ENCODE peak calls at places on chromosomes 16 and 17, in nine cellular contexts. One of them, this sample, is unnamed.

GRCh38 chr16:78576941-78577340 is 477.5 kb downstream of the WWOX start:
- DNase-seq in uterus: no peak
- DNase-seq in mesendoderm: no peak
- DNase-seq in esophagus squamous epithelium: no peak
- DNase-seq in OCI-LY7: no peak
- DNase-seq in A549: no peak
- DNase-seq in effector memory CD4-positive, alpha-beta T cell: no peak
- DNase-seq in fibroblast of pulmonary artery: no peak
- DNase-seq in cardiac muscle cell: no peak
- DNase-seq in this sample: no peak

GRCh38 chr17:59840329-59840907 is 52.3 kb downstream of the TUBD1 start:
- DNase-seq in uterus: no peak
- DNase-seq in mesendoderm: peak
- DNase-seq in esophagus squamous epithelium: no peak
- DNase-seq in OCI-LY7: no peak
- DNase-seq in A549: no peak
- DNase-seq in effector memory CD4-positive, alpha-beta T cell: no peak
- DNase-seq in fibroblast of pulmonary artery: peak
- DNase-seq in cardiac muscle cell: peak
- DNase-seq in this sample: peak

GRCh38 chr17:40458001-40458791 is 14.9 kb downstream of the IGFBP4 start:
- DNase-seq in uterus: peak
- DNase-seq in mesendoderm: no peak
- DNase-seq in esophagus squamous epithelium: no peak
- DNase-seq in OCI-LY7: no peak
- DNase-seq in A549: no peak
- DNase-seq in effector memory CD4-positive, alpha-beta T cell: no peak
- DNase-seq in fibroblast of pulmonary artery: peak
- DNase-seq in cardiac muscle cell: peak
- DNase-seq in this sample: peak

GRCh38 chr16:72972878-72973571 is 74.9 kb downstream of the ZFHX3 start:
- DNase-seq in uterus: no peak
- DNase-seq in mesendoderm: no peak
- DNase-seq in esophagus squamous epithelium: no peak
- DNase-seq in OCI-LY7: no peak
- DNase-seq in A549: no peak
- DNase-seq in effector memory CD4-positive, alpha-beta T cell: no peak
- DNase-seq in fibroblast of pulmonary artery: no peak
- DNase-seq in cardiac muscle cell: no peak
- DNase-seq in this sample: no peak

GRCh38 chr16:15780805-15781204 is 76.0 kb downstream of the MYH11 start:
- DNase-seq in uterus: no peak
- DNase-seq in mesendoderm: no peak
- DNase-seq in esophagus squamous epithelium: no peak
- DNase-seq in OCI-LY7: no peak
- DNase-seq in A549: no peak
- DNase-seq in effector memory CD4-positive, alpha-beta T cell: no peak
- DNase-seq in fibroblast of pulmonary artery: no peak
- DNase-seq in cardiac muscle cell: no peak
- DNase-seq in this sample: no peak

GRCh38 chr17:63956296-63956920 is 16.3 kb downstream of the SCN4A start:
- DNase-seq in uterus: no peak
- DNase-seq in mesendoderm: no peak
- DNase-seq in esophagus squamous epithelium: no peak
- DNase-seq in OCI-LY7: no peak
- DNase-seq in A549: no peak
- DNase-seq in effector memory CD4-positive, alpha-beta T cell: no peak
- DNase-seq in fibroblast of pulmonary artery: peak
- DNase-seq in cardiac muscle cell: no peak
- DNase-seq in this sample: no peak

GRCh38 chr16:83728518-83728917 is 79.3 kb upstream of the HSBP1 start:
- DNase-seq in uterus: no peak
- DNase-seq in mesendoderm: no peak
- DNase-seq in esophagus squamous epithelium: no peak
- DNase-seq in OCI-LY7: no peak
- DNase-seq in A549: no peak
- DNase-seq in effector memory CD4-positive, alpha-beta T cell: no peak
- DNase-seq in fibroblast of pulmonary artery: no peak
- DNase-seq in cardiac muscle cell: no peak
- DNase-seq in this sample: no peak

GRCh38 chr17:30908717-30909420 is 2.8 kb upstream of the TEFM start:
- DNase-seq in uterus: no peak
- DNase-seq in mesendoderm: no peak
- DNase-seq in esophagus squamous epithelium: no peak
- DNase-seq in OCI-LY7: peak
- DNase-seq in A549: no peak
- DNase-seq in effector memory CD4-positive, alpha-beta T cell: no peak
- DNase-seq in fibroblast of pulmonary artery: no peak
- DNase-seq in cardiac muscle cell: no peak
- DNase-seq in this sample: no peak

GRCh38 chr16:31083981-31084380 is 4.8 kb downstream of the PRSS53 start:
- DNase-seq in uterus: no peak
- DNase-seq in mesendoderm: no peak
- DNase-seq in esophagus squamous epithelium: no peak
- DNase-seq in OCI-LY7: no peak
- DNase-seq in A549: no peak
- DNase-seq in effector memory CD4-positive, alpha-beta T cell: no peak
- DNase-seq in fibroblast of pulmonary artery: no peak
- DNase-seq in cardiac muscle cell: no peak
- DNase-seq in this sample: peak

GRCh38 chr16:69880640-69881133 is 70.4 kb upstream of the CLEC18A start:
- DNase-seq in uterus: no peak
- DNase-seq in mesendoderm: no peak
- DNase-seq in esophagus squamous epithelium: no peak
- DNase-seq in OCI-LY7: no peak
- DNase-seq in A549: no peak
- DNase-seq in effector memory CD4-positive, alpha-beta T cell: no peak
- DNase-seq in fibroblast of pulmonary artery: peak
- DNase-seq in cardiac muscle cell: peak
- DNase-seq in this sample: no peak

GRCh38 chr17:72100445-72100844 is 20.4 kb upstream of the SOX9 start:
- DNase-seq in uterus: no peak
- DNase-seq in mesendoderm: no peak
- DNase-seq in esophagus squamous epithelium: no peak
- DNase-seq in OCI-LY7: no peak
- DNase-seq in A549: no peak
- DNase-seq in effector memory CD4-positive, alpha-beta T cell: no peak
- DNase-seq in fibroblast of pulmonary artery: no peak
- DNase-seq in cardiac muscle cell: no peak
- DNase-seq in this sample: no peak

GRCh38 chr17:78497115-78497540 is 80.1 kb downstream of the DNAH17 start:
- DNase-seq in uterus: peak
- DNase-seq in mesendoderm: peak
- DNase-seq in esophagus squamous epithelium: no peak
- DNase-seq in OCI-LY7: peak
- DNase-seq in A549: peak
- DNase-seq in effector memory CD4-positive, alpha-beta T cell: peak
- DNase-seq in fibroblast of pulmonary artery: peak
- DNase-seq in cardiac muscle cell: peak
- DNase-seq in this sample: peak

GRCh38 chr16:80681436-80681835 is 123.0 kb downstream of the CDYL2 start:
- DNase-seq in uterus: no peak
- DNase-seq in mesendoderm: no peak
- DNase-seq in esophagus squamous epithelium: no peak
- DNase-seq in OCI-LY7: no peak
- DNase-seq in A549: no peak
- DNase-seq in effector memory CD4-positive, alpha-beta T cell: no peak
- DNase-seq in fibroblast of pulmonary artery: no peak
- DNase-seq in cardiac muscle cell: no peak
- DNase-seq in this sample: no peak

DNA sequence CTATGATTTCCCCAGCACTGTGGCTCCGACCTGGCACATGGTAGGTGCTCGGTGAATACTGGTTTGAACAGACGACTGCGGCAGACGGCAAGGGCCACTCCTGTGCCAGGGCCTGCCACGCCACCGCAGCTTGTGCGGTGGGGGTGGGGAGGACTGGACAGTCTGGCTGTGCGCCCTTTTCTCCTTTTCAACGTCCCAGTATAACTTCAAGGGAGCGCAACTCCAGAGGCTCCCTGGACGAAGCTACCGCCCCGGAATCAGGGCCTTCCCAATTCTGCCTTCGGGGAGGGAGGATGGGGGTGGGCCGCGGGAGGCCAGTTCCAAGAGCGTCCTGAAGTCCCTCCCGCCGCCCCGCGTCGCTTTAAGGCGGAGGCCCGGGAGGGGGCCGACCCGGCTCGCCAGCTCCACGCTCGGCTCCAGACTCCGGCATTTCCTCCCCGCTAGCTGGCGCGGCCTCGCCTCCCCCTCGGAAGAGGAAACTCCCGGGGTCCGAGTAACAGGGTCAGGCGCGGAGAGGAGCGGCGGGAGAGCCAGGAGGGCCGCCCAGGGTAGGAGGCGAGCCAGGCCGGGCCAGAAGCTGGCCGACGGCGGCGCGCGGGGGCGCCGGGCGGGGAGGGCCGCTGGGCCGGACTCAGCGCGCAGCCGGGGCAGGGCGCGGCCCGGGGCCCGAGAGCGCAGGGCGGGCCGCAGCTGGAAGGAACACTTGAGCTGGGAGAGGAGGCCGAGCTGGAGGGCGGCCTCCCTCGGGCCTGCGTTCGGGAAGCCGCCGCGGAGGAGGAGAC is at the start of gene ITPRIPL2:
- DNase-seq in uterus: peak
- DNase-seq in mesendoderm: peak
- DNase-seq in esophagus squamous epithelium: no peak
- DNase-seq in OCI-LY7: no peak
- DNase-seq in A549: peak
- DNase-seq in effector memory CD4-positive, alpha-beta T cell: no peak
- DNase-seq in fibroblast of pulmonary artery: peak
- DNase-seq in cardiac muscle cell: peak
- DNase-seq in this sample: peak
- H3K4me3 ChIP-seq in uterus: peak
- H3K4me3 ChIP-seq in mesendoderm: peak
- H3K4me3 ChIP-seq in esophagus squamous epithelium: peak
- H3K4me3 ChIP-seq in OCI-LY7: no peak
- H3K4me3 ChIP-seq in A549: peak
- H3K4me3 ChIP-seq in effector memory CD4-positive, alpha-beta T cell: no peak
- H3K4me3 ChIP-seq in fibroblast of pulmonary artery: peak
- H3K4me3 ChIP-seq in cardiac muscle cell: peak
- H3K4me3 ChIP-seq in this sample: peak

GRCh38 chr17:75361344-75361743 is 44.1 kb downstream of the GRB2 start:
- DNase-seq in uterus: no peak
- DNase-seq in mesendoderm: no peak
- DNase-seq in esophagus squamous epithelium: no peak
- DNase-seq in OCI-LY7: no peak
- DNase-seq in A549: no peak
- DNase-seq in effector memory CD4-positive, alpha-beta T cell: no peak
- DNase-seq in fibroblast of pulmonary artery: no peak
- DNase-seq in cardiac muscle cell: no peak
- DNase-seq in this sample: no peak
- H3K4me3 ChIP-seq in uterus: no peak
- H3K4me3 ChIP-seq in mesendoderm: no peak
- H3K4me3 ChIP-seq in esophagus squamous epithelium: no peak
- H3K4me3 ChIP-seq in OCI-LY7: peak
- H3K4me3 ChIP-seq in A549: no peak
- H3K4me3 ChIP-seq in effector memory CD4-positive, alpha-beta T cell: no peak
- H3K4me3 ChIP-seq in fibroblast of pulmonary artery: no peak
- H3K4me3 ChIP-seq in cardiac muscle cell: no peak
- H3K4me3 ChIP-seq in this sample: no peak

DNA sequence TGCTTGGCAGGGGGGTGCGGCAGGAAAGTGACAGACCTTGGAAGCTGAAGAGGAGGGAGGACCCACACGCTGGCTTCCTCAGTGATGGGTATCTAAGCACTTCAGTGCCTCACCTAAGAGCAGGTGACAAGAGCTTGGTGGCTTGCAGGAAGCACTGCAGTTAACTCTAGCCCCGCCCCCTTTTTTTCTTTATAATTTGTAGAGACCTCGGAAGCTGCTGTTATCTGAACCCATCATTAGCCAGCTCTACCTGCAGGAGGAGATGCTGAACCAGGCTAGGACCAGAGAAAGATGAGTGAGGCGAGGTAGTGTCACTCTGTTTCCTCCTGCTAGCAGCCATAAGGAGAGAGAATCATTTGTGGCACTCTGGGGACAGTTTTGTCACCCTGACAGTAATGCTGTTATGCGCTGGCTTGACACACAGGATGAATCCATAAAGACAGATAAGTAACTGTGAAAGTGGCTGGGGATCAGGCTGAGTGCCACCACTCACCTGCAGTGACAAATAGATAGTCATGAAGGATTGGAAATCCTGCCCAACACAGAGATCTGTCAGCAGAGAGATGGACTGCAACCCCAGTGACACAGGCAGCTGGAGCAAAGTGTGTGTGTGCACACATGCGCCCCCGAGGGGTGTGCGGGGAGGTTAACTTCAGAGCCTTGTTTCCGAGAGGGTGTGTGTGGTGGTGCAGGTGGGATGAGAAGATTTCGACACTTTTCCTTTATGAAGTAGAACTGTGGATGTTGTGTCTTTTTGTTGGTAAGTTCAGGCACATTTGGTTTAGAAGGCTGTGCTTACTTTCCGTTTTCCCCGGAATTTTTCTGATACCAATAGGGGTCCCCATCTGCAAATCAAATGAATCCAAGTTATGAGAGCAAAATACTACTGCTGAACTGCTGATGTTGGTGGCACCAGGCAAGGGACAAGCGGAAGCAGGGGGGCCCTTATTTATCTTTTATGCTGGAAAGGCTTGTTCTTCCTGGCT is 223.9 kb downstream of the IRX3 start:
- DNase-seq in uterus: no peak
- DNase-seq in mesendoderm: peak
- DNase-seq in esophagus squamous epithelium: no peak
- DNase-seq in OCI-LY7: no peak
- DNase-seq in A549: no peak
- DNase-seq in effector memory CD4-positive, alpha-beta T cell: no peak
- DNase-seq in fibroblast of pulmonary artery: no peak
- DNase-seq in cardiac muscle cell: no peak
- DNase-seq in this sample: no peak
- H3K4me3 ChIP-seq in uterus: no peak
- H3K4me3 ChIP-seq in mesendoderm: no peak
- H3K4me3 ChIP-seq in esophagus squamous epithelium: no peak
- H3K4me3 ChIP-seq in OCI-LY7: no peak
- H3K4me3 ChIP-seq in A549: no peak
- H3K4me3 ChIP-seq in effector memory CD4-positive, alpha-beta T cell: no peak
- H3K4me3 ChIP-seq in fibroblast of pulmonary artery: no peak
- H3K4me3 ChIP-seq in cardiac muscle cell: no peak
- H3K4me3 ChIP-seq in this sample: no peak

DNA sequence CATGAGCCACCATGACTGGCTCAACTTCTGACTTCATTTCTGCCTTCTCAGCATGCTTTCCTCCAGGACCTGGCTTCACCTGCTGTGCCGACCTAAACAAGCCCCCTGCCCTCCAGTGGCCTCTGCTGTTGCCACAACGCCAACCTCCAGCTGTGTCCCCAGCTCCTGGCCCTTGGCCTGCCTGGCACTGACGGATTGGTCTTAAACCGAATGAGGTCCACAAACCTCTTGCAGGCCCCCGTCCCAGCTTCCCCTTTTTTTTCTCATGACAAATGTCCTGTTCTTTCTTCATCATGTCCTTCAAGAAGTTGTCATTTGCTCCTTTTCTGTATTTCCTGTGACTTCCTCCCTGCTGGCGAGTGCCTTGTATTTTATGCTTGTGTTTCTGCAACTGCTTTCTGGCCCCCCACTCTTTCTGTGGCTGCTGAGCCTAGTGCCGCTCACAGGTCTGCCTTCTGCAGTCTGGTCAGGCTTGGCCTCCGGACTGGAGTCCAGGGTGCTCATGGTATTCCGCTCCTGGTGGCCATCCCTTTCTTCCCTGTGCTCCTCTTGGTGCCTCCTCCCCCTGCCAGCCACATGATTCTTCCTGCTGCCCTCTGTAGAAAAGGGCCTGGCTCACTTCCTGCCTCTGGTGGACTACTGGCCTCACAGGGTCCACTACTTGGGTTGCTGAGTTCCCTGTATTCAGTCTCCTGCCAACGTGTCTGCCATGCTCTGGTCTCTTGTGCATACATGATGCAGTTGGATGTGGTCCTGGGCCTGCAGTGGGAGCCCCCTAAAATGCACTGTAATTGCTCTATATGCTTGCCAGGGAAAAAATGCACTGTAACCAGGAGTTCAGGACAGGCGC is 2.9 kb downstream of the ATP6V0C start:
- DNase-seq in uterus: peak
- DNase-seq in mesendoderm: no peak
- DNase-seq in esophagus squamous epithelium: no peak
- DNase-seq in OCI-LY7: no peak
- DNase-seq in A549: no peak
- DNase-seq in effector memory CD4-positive, alpha-beta T cell: no peak
- DNase-seq in fibroblast of pulmonary artery: no peak
- DNase-seq in cardiac muscle cell: no peak
- DNase-seq in this sample: no peak
- H3K4me3 ChIP-seq in uterus: no peak
- H3K4me3 ChIP-seq in mesendoderm: no peak
- H3K4me3 ChIP-seq in esophagus squamous epithelium: peak
- H3K4me3 ChIP-seq in OCI-LY7: no peak
- H3K4me3 ChIP-seq in A549: no peak
- H3K4me3 ChIP-seq in effector memory CD4-positive, alpha-beta T cell: peak
- H3K4me3 ChIP-seq in fibroblast of pulmonary artery: peak
- H3K4me3 ChIP-seq in cardiac muscle cell: no peak
- H3K4me3 ChIP-seq in this sample: no peak